ENCODE peak calls at places on chromosomes 5 and 9, in seven cellular contexts. T is GM12878, W is HCT116, E is SK-N-SH, L is HepG2, H is K562, X is H1. K is an unnamed sample.

GRCh38 chr9:751137-752051 is 90.1 kb upstream of the DMRT1 start:
- DNase-seq in T (no peak), W (no peak), E (no peak), L (no peak), H (no peak), X (no peak), K (no peak)

GRCh38 chr5:179276838-179277395 is 68.3 kb downstream of the ADAMTS2 start:
- DNase-seq in T (no peak), W (no peak), E (peak; percentile 72), L (no peak), H (peak; percentile 24), X (no peak), K (no peak)

GRCh38 chr5:151591144-151591819 is at the start of gene FAT2:
- DNase-seq in T (no peak), W (no peak), E (no peak), L (no peak), H (no peak), X (peak; percentile 53), K (peak; percentile 65)

GRCh38 chr5:130066644-130067043 is 162.4 kb downstream of the CHSY3 start:
- DNase-seq in T (no peak), W (no peak), E (no peak), L (no peak), H (no peak), X (no peak), K (no peak)

GRCh38 chr5:171647900-171648253 is 137.7 kb upstream of the SMIM23 start:
- DNase-seq in T (no peak), W (no peak), E (no peak), L (no peak), H (no peak), X (no peak), K (no peak)

GRCh38 chr5:34007116-34007674 is 655 bp downstream of the AMACR start:
- DNase-seq in T (no peak), W (no peak), E (peak; percentile 52), L (no peak), H (no peak), X (no peak), K (peak; percentile 30)

GRCh38 chr9:110835404-110835803 is 166.8 kb downstream of the MUSK start:
- DNase-seq in T (no peak), W (peak; percentile 6), E (no peak), L (peak; percentile 3), H (no peak), X (no peak), K (peak; percentile 58)

GRCh38 chr5:134524826-134525686 is at the start of gene JADE2:
- DNase-seq in T (no peak), W (no peak), E (peak; percentile 86), L (peak; percentile 40), H (peak; percentile 77), X (peak; percentile 81), K (peak; percentile 74)

GRCh38 chr5:172789687-172790495 is 18.9 kb upstream of the DUSP1 start:
- DNase-seq in T (no peak), W (no peak), E (no peak), L (no peak), H (peak; percentile 45), X (no peak), K (no peak)

GRCh38 chr9:90860826-90861225 is 59.2 kb downstream of the SYK start:
- DNase-seq in T (no peak), W (no peak), E (no peak), L (no peak), H (no peak), X (no peak), K (no peak)

GRCh38 chr5:7850533-7851239 is at the start of gene CFAP90:
- DNase-seq in T (no peak), W (no peak), E (peak; percentile 94), L (peak; percentile 49), H (no peak), X (peak; percentile 93), K (no peak)
- TF ChIP-seq JUND in T (no peak), W (no peak), E (no peak), L (no peak), H (no peak), X (no peak), K (no peak)

GRCh38 chr9:123607479-123607878 is 251.5 kb downstream of the CRB2 start:
- DNase-seq in T (no peak), W (no peak), E (no peak), L (peak; percentile 47), H (no peak), X (peak; percentile 16), K (no peak)
- TF ChIP-seq JUND in T (no peak), W (no peak), E (no peak), L (no peak), H (no peak), X (no peak), K (no peak)

DNA sequence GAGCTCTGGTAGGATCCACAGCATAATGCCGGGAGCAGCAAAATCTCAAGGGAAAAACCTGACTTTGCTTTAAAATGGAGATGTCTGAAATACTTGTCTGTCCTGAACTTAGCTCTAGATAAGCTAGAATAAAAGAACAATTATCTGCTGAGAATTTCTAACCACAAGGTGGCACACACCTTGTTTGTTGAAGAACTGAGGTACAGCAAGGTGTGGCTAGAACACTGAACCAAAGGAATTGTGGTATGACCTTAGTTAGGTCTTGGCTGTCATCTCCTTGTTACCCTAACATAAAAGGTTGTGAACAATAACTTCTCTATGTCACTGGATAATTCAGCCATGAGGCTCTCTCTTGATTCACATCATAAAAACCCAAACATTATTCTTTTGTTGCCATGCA is 72.3 kb upstream of the ANXA1 start:
- DNase-seq in T (no peak), W (peak; percentile 72), E (no peak), L (peak; percentile 20), H (no peak), X (no peak), K (no peak)
- TF ChIP-seq JUND in T (no peak), W (no peak), E (no peak), L (no peak), H (no peak), X (no peak), K (no peak)

DNA sequence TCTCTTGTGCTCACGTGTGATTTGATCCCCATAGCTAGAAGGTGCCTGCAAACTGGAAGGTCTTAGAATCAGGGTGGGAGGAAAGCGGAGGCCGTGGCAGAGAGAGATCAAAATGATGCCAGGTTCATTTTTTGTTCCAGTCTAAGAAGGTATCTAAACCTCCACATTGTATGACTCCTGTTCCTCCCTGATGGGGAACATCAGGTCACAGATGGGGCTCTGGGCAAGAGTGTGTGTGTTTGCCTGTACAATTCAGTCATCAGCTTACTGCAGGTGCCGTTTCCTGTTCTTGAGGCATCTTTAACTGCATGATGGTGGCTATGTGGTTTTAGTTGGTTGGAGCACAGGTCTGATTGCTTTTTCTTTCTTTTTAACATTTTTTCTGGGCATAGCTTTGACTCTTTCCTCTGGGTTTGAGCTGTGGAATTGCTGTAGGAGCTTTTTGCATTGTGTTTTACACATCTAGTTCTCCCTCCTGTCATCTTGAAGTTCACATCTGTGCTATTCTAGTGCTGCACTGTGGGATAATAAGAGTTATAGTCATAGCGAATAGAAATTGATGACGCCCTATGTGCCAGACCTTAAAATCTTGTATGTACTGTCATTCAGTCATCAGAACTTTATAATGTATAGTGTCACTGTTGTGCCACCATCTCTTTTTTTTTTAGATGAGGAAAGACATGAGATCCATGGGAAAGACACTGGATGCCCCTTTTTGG is 30.8 kb downstream of the ARHGAP26 start:
- DNase-seq in T (peak; percentile 48), W (no peak), E (no peak), L (no peak), H (no peak), X (no peak), K (no peak)
- TF ChIP-seq JUND in T (no peak), W (no peak), E (no peak), L (no peak), H (no peak), X (no peak), K (no peak)

DNA sequence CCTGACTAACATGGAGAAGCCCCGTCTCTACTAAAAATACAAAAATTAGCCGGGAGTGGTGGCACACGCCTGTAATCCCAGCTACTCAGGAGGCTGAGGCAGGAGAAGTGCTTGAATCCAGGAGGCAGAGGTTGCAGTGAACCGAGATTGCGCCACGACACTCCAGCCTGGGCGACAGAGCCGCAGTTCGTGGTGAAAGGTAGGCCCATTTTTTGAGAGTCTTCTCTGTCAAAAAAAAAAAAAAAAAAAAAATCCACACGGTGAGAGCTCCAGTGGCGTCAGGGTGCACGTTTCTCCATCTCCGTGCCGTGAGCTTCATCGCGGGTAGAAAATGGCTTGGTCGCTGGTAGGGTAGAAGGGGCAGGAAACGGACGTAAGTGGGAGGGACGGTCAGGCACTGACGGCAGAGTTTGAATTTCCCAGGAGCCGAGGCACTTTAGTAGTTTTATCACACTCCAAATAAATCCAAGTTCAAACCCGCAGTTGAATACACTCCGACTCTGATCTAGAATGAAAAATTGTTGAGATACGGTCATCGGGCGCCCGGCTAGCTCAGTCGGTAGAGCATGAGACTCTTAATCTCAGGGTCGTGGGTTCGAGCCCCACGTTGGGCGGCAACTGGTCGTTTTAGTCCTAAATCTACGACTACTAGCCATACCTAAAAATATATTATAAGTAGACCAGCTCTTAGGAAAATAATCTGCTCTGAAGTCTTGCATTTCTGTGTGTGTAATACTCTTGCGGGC is 2.4 kb upstream of the TRIM7 start:
- DNase-seq in T (no peak), W (peak; percentile 86), E (peak; percentile 63), L (peak; percentile 82), H (no peak), X (peak; percentile 97), K (peak; percentile 73)
- TF ChIP-seq JUND in T (no peak), W (no peak), E (no peak), L (no peak), H (no peak), X (no peak), K (no peak)

GRCh38 chr9:130935660-130936271 is 3.3 kb downstream of the FIBCD1 start:
- DNase-seq in T (no peak), W (no peak), E (no peak), L (peak; percentile 35), H (peak; percentile 70), X (no peak), K (no peak)

GRCh38 chr9:130937146-130938076 is 1.6 kb downstream of the FIBCD1 start:
- DNase-seq in T (no peak), W (no peak), E (no peak), L (no peak), H (peak; percentile 67), X (no peak), K (no peak)

GRCh38 chr9:130938184-130938651 is 829 bp downstream of the FIBCD1 start:
- DNase-seq in T (no peak), W (no peak), E (no peak), L (no peak), H (no peak), X (peak; percentile 66), K (no peak)

GRCh38 chr9:130934702-130935659 is 4.1 kb downstream of the FIBCD1 start:
- DNase-seq in T (no peak), W (no peak), E (no peak), L (peak; percentile 70), H (peak; percentile 60), X (no peak), K (peak; percentile 74)

DNA sequence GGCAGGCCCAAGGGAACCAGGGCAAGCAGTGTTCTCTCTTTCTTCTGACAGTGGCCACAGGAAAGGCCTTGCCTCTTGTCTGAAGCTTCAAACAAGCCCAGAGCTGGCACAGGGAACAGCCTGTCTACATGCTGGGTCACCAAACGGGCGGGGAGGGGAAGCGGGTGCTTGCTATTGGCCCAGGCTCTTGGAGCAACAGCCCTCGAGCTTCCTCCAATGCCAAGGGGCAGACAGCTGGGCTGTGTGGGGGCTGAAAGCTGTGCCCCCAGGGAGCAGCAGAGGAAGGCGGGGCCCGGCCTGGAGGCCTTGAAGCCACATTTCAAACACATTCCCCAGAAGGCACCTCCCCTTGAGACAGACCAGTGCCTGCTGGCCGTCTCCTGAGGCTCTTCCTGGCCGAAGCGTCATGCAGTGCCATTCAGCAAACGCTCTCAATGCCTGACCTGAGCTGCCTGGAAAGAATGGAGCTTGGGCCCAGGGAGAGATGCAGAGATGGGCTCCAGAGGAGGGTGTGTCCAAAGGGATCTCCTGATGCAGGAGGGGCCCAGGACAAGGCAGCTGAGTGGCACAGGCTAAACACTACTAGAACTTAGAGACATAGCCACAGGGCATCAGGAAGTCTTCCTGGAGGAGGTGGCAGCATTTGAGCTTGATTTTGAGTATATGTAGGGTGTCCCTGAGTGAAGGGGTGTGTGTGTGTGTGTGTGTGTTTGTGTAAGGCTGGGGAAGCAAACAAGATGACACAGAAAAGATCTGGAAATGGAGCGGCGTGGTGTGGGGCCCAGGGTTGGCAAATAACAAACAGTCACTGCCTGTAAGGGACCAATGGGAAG is 2.5 kb downstream of the FIBCD1 start:
- DNase-seq in T (no peak), W (no peak), E (no peak), L (peak; percentile 28), H (peak; percentile 75), X (peak; percentile 76), K (peak; percentile 78)
- TF ChIP-seq JUND in T (no peak), W (no peak), E (no peak), L (no peak), H (no peak), X (no peak), K (no peak)

K was measured in T47D.